ENCODE peak calls at places on chromosomes 16 and 17, in six cellular contexts. E, X, D, M, T and K are unnamed samples.

GRCh38 chr17:71592431-71592830 is 528.4 kb upstream of the SOX9 start:
- DNase-seq in E (no peak), X (no peak), D (no peak), M (no peak), T (no peak), K (no peak)

GRCh38 chr17:57697891-57698708 is 47.0 kb downstream of the CCDC182 start:
- DNase-seq in E (no peak), X (no peak), D (no peak), M (no peak), T (no peak), K (no peak)

GRCh38 chr17:5122586-5123342 is 6.9 kb downstream of the USP6 start:
- DNase-seq in E (peak), X (peak), D (no peak), M (peak), T (peak), K (no peak)

GRCh38 chr16:51816929-51817328 is 665.9 kb upstream of the SALL1 start:
- DNase-seq in E (no peak), X (no peak), D (no peak), M (no peak), T (no peak), K (peak)

GRCh38 chr16:71781741-71782140 is 26.9 kb downstream of the AP1G1 start:
- DNase-seq in E (no peak), X (no peak), D (no peak), M (no peak), T (no peak), K (peak)

GRCh38 chr16:71311553-71312158 is 22.5 kb upstream of the CMTR2 start:
- DNase-seq in E (peak), X (no peak), D (no peak), M (no peak), T (peak), K (no peak)

GRCh38 chr16:55039511-55039910 is 108.8 kb downstream of the IRX5 start:
- DNase-seq in E (no peak), X (no peak), D (no peak), M (no peak), T (no peak), K (no peak)

GRCh38 chr17:4234406-4234805 is 29.4 kb downstream of the ANKFY1 start:
- DNase-seq in E (no peak), X (no peak), D (no peak), M (no peak), T (no peak), K (no peak)

GRCh38 chr16:72891291-72892227 is 156.4 kb downstream of the ZFHX3 start:
- DNase-seq in E (no peak), X (peak), D (no peak), M (no peak), T (no peak), K (no peak)

DNA sequence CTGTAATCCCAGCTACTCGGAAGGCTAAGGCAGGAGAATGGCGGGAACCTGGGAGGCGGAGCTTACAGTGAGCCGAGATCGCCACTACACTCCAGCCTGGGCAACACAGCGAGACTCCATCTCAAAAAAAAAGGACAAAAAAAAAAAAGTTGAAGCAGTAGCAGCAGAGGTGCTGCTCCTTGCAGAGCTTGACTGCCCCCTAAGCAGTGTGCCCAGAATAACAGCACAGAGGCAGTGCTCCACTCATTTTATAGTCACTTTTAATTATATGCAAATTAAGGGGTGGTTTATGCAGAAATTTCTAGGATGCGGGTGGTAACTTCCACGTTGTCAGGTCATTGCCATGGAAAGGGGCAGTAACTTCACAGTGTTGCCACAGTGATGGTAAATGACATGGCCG is 54.3 kb upstream of the NOL11 start:
- DNase-seq in E (no peak), X (no peak), D (no peak), M (no peak), T (no peak), K (no peak)
- TF ChIP-seq CTCF in E (no peak), X (no peak), D (no peak), M (no peak), T (no peak), K (no peak)

DNA sequence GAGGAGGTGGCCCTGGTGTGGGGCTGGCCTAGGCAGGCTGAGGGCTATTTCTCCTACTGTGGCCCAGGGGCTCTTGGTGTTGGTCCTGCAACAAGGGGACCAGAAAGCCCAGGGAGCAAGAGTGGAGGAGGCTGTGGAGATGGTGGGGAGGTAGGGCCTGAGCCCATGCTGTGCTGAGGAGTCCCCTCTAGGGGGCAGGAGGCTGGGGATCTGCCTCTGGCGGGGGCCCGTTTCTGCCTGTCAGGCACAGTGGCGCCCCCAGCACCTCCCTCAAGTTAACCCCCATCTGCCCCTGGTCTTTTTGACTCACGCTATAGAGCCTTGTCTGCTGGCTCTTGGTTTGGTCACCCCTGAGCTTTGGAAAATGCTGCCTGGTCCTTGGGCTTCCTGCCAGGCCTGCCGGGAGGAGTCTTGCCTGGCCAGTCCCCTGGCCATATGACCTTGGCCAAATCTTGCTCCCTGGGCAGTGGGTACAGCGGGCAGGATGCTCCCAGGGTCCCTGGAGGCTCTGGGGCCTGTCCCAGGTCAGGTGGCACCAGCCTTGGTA is 5.9 kb downstream of the BAIAP2 start:
- DNase-seq in E (peak), X (no peak), D (no peak), M (peak), T (peak), K (peak)
- TF ChIP-seq CTCF in E (peak), X (peak), D (peak), M (no peak), T (peak), K (peak)

GRCh38 chr17:29037739-29038465 is 5.0 kb upstream of the PIPOX start:
- DNase-seq in E (no peak), X (no peak), D (no peak), M (no peak), T (no peak), K (no peak)

GRCh38 chr17:29039764-29040598 is 3.0 kb upstream of the PIPOX start:
- DNase-seq in E (no peak), X (no peak), D (peak), M (peak), T (no peak), K (peak)

GRCh38 chr17:29038511-29039300 is 4.2 kb upstream of the PIPOX start:
- DNase-seq in E (no peak), X (no peak), D (no peak), M (no peak), T (no peak), K (no peak)

GRCh38 chr17:29034510-29034909 is 8.4 kb upstream of the PIPOX start:
- DNase-seq in E (no peak), X (no peak), D (no peak), M (no peak), T (no peak), K (no peak)

GRCh38 chr17:29036584-29036983 is 6.4 kb upstream of the PIPOX start:
- DNase-seq in E (no peak), X (no peak), D (no peak), M (no peak), T (no peak), K (no peak)
- TF ChIP-seq CTCF in E (no peak), X (no peak), D (no peak), M (no peak), T (no peak), K (no peak)

GRCh38 chr17:8888704-8889302 is 21.3 kb upstream of the PIK3R6 start:
- DNase-seq in E (no peak), X (no peak), D (no peak), M (no peak), T (no peak), K (no peak)
- TF ChIP-seq CTCF in E (no peak), X (no peak), D (no peak), M (no peak), T (no peak), K (no peak)

GRCh38 chr17:12085076-12085949 is 64.6 kb downstream of the MAP2K4 start:
- DNase-seq in E (no peak), X (no peak), D (no peak), M (no peak), T (no peak), K (no peak)
- TF ChIP-seq CTCF in E (no peak), X (no peak), D (no peak), M (no peak), T (no peak), K (no peak)

GRCh38 chr16:86065711-86066110 is 166.7 kb downstream of the IRF8 start:
- DNase-seq in E (no peak), X (no peak), D (no peak), M (no peak), T (no peak), K (no peak)

GRCh38 chr16:86063696-86064405 is 164.9 kb downstream of the IRF8 start:
- DNase-seq in E (no peak), X (no peak), D (no peak), M (no peak), T (no peak), K (no peak)

GRCh38 chr16:86066755-86067154 is 167.8 kb downstream of the IRF8 start:
- DNase-seq in E (no peak), X (no peak), D (no peak), M (no peak), T (no peak), K (no peak)

GRCh38 chr16:86062271-86062965 is 163.5 kb downstream of the IRF8 start:
- DNase-seq in E (no peak), X (no peak), D (no peak), M (no peak), T (no peak), K (no peak)

GRCh38 chr16:86064431-86065250 is 165.7 kb downstream of the IRF8 start:
- DNase-seq in E (no peak), X (no peak), D (no peak), M (no peak), T (no peak), K (no peak)
- TF ChIP-seq CTCF in E (no peak), X (no peak), D (no peak), M (no peak), T (no peak), K (no peak)